ENCODE peak calls at places on chromosomes 4 and X, in five cellular contexts. Z, W, H, N and Y are unnamed samples.

GRCh38 chrX:147468600-147468999 is 443.1 kb upstream of the FMR1 start:
- DNase-seq in Z (no peak), H (no peak), W (no peak), N (no peak), Y (no peak)

GRCh38 chrX:45719751-45720501 is 519.2 kb upstream of the DIPK2B start:
- DNase-seq in Z (peak), H (no peak), N (no peak), W (no peak), Y (no peak)

GRCh38 chrX:41863343-41864203 is 59.8 kb downstream of the CASK start:
- DNase-seq in H (no peak), W (no peak), N (no peak), Z (no peak), Y (no peak)

GRCh38 chr4:67483868-67484602 is 61.3 kb downstream of the CENPC start:
- DNase-seq in W (peak), H (no peak), N (peak), Z (peak), Y (no peak)

GRCh38 chr4:155161357-155161756 is 47.1 kb upstream of the NPY2R start:
- DNase-seq in Z (no peak), H (no peak), W (no peak), N (no peak), Y (no peak)

GRCh38 chr4:153204247-153205027 is at the start of gene TRIM2:
- DNase-seq in H (peak), W (peak), Z (peak), N (peak), Y (peak)

GRCh38 chr4:36320130-36320902 is 38.9 kb downstream of the DTHD1 start:
- DNase-seq in H (no peak), W (no peak), N (no peak), Z (no peak), Y (no peak)

GRCh38 chr4:7987148-7987989 is 47.7 kb upstream of the AFAP1 start:
- DNase-seq in Z (peak), H (peak), N (peak), W (peak), Y (no peak)

GRCh38 chrX:70398899-70399298 is 24.2 kb upstream of the GDPD2 start:
- DNase-seq in W (peak), N (no peak), Z (peak), H (no peak), Y (no peak)

GRCh38 chrX:70402721-70403120 is 20.4 kb upstream of the GDPD2 start:
- DNase-seq in Z (no peak), W (no peak), H (no peak), N (no peak), Y (no peak)
- H3K4me3 ChIP-seq in Z (no peak), W (no peak), H (no peak), N (no peak), Y (no peak)

GRCh38 chr4:183797041-183797444 is 108.1 kb upstream of the STOX2 start:
- DNase-seq in H (no peak), N (no peak), Z (no peak), W (no peak), Y (peak)

GRCh38 chr4:183798249-183798920 is 106.7 kb upstream of the STOX2 start:
- DNase-seq in N (no peak), H (no peak), W (no peak), Z (no peak), Y (peak)

GRCh38 chr4:183797445-183798248 is 107.5 kb upstream of the STOX2 start:
- DNase-seq in Z (peak), W (peak), N (no peak), H (no peak), Y (peak)

GRCh38 chr4:183801460-183802168 is 103.5 kb upstream of the STOX2 start:
- DNase-seq in H (no peak), W (no peak), Z (no peak), N (no peak), Y (no peak)

GRCh38 chr4:183798921-183799307 is 106.2 kb upstream of the STOX2 start:
- DNase-seq in Z (no peak), N (no peak), W (no peak), H (no peak), Y (no peak)
- H3K4me3 ChIP-seq in Z (no peak), N (peak), W (no peak), H (no peak), Y (peak)

DNA sequence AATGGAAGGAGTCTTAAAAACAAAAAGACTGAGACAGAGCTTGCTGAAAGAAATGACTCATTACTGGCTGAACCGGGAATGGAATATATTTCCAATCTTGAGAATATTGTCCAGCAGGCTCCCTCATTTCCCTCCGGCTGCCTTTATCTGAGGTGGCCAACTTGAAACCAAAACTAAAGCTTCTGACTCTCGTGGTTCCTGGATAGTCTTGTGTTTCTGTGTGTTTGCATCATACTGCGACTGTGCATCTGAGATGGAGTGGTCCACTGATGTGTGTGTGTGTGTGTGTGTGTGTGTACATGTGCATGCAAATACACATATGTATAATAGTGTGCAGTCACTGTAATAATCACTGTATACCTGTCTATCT is 145.6 kb upstream of the SCML1 start:
- DNase-seq in N (no peak), W (peak), Z (peak), H (peak), Y (no peak)
- H3K4me3 ChIP-seq in N (no peak), W (no peak), Z (peak), H (peak), Y (no peak)

GRCh38 chr4:133149364-133149695 is 236 bp downstream of the PCDH10 start:
- DNase-seq in W (no peak), N (no peak), Z (no peak), H (no peak), Y (no peak)
- H3K4me3 ChIP-seq in W (peak), N (peak), Z (peak), H (peak), Y (peak)

DNA sequence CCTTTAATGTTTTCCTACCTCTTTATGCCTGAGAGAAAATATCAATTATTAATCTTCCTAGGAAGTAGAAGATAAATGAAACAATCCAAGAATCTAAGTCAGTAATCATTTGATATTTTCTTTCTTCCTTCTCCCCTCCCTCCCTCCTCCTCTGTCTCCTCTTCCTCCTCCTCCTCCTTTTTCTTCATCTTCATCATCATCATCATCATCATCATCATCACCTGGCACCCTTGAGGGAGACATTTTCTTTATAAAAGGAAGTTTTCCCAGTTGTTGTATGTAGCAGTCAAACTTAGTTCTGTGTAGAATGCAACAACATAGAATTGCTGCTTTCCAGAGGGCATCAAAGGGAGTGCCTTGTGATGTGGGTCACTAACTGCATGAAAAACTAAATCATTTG is 100.1 kb downstream of the SLC10A6 start:
- DNase-seq in H (no peak), N (no peak), W (no peak), Z (no peak), Y (no peak)
- H3K4me3 ChIP-seq in H (no peak), N (no peak), W (no peak), Z (no peak), Y (no peak)

DNA sequence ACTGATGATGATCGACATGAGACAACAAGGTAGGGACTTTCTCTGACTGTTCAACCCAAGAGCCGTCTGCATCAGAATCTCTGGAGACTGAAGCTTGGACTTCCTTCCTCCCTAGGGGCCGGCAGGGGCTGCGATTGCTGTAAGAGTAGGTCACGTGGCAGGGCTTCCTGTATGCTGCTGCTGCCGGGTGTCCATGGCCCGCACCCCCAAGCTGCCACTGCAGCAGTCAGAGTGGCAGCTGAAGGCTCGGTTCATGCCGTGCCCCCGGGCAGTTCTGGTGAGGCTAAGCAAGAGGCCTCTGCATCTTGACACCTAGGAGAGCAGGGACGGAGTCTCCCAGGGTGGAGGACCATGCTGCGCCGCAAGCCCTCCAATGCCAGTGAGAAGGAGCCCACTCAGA is at the start of gene SASH3:
- DNase-seq in Z (no peak), H (no peak), N (peak), W (no peak), Y (peak)
- H3K4me3 ChIP-seq in Z (no peak), H (no peak), N (no peak), W (no peak), Y (no peak)

GRCh38 chr4:102625232-102625930 is 124.2 kb downstream of the NFKB1 start:
- DNase-seq in Z (peak), N (no peak), H (no peak), W (peak), Y (peak)
- H3K4me3 ChIP-seq in Z (no peak), N (no peak), H (no peak), W (no peak), Y (no peak)

GRCh38 chr4:945274-946102 is 13.2 kb downstream of the TMEM175 start:
- DNase-seq in Z (no peak), N (no peak), W (no peak), H (no peak), Y (peak)
- H3K4me3 ChIP-seq in Z (no peak), N (no peak), W (peak), H (no peak), Y (no peak)

GRCh38 chr4:121688261-121688660 is 8.5 kb downstream of the ANXA5 start:
- DNase-seq in N (no peak), H (no peak), Z (no peak), W (no peak), Y (no peak)

GRCh38 chr4:121692261-121692660 is 4.5 kb downstream of the ANXA5 start:
- DNase-seq in H (no peak), Z (no peak), W (no peak), N (no peak), Y (no peak)

GRCh38 chr4:121688696-121689095 is 8.1 kb downstream of the ANXA5 start:
- DNase-seq in W (no peak), H (no peak), N (no peak), Z (no peak), Y (no peak)

GRCh38 chr4:121693450-121693849 is 3.3 kb downstream of the ANXA5 start:
- DNase-seq in H (no peak), Z (no peak), N (no peak), W (no peak), Y (no peak)

GRCh38 chr4:121690001-121690400 is 6.8 kb downstream of the ANXA5 start:
- DNase-seq in Z (peak), W (peak), N (no peak), H (peak), Y (no peak)
- H3K4me3 ChIP-seq in Z (peak), W (no peak), N (no peak), H (no peak), Y (no peak)

DNA sequence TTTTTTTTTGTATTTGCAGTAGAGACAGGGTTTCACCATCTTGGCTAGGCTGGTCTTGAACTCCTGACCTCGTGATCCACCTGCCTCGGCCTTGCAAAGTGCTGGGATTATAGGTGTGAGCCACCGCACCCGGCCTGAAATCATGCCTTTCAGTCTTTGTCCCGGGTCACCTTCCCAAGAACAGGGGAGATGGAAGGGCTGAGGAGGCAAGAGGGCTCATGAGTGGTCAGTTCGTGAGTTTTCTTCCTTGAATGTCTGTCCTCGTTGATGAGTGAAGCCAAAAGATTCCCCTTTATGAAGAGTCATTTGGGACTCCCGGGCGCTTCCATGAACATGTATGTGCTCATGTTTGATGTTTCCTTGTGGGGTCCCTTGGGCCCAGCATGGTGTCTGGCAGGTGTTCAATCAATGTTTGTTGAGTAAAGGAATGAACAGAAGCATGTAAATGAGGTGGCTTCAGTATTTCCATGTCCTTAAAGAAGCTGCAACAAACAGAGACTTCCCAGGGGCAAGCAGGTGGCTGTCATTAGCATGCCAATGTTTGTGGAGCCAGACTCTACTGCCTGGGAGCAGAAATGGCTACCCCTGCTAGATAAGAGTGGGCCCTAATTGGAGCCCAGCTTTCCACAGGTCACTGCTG is 3.4 kb upstream of the SEPTIN6 start:
- DNase-seq in N (no peak), W (no peak), Z (no peak), H (no peak), Y (no peak)
- H3K4me3 ChIP-seq in N (no peak), W (no peak), Z (no peak), H (no peak), Y (no peak)